ENCODE peak calls at places on chromosomes 13 and 19, in four cellular contexts. O is PC-9, I is GM23338, P is GM23248. H is an unnamed sample.
A peak's percentile ranks its signal among the peaks of the same experiment; 100 is the strongest.

GRCh38 chr13:101763191-101763590 is 310.7 kb downstream of the ITGBL1 start:
- DNase-seq in O (peak; percentile 51), I (no peak), P (no peak), H (no peak)

GRCh38 chr13:43848250-43848649 is 31.3 kb downstream of the CCDC122 start:
- DNase-seq in O (peak; percentile 40), I (no peak), P (peak; percentile 78), H (no peak)

GRCh38 chr13:34863360-34864135 is 78.5 kb upstream of the NBEA start:
- DNase-seq in O (peak; percentile 98), I (no peak), P (peak; percentile 91), H (no peak)

GRCh38 chr19:6476896-6477431 is 4.6 kb downstream of the DENND1C start:
- DNase-seq in O (no peak), I (no peak), P (no peak), H (peak; percentile 30)

GRCh38 chr19:18662972-18663732 is 20.3 kb upstream of the CRTC1 start:
- DNase-seq in O (peak; percentile 6), I (no peak), P (no peak), H (peak; percentile 59)

GRCh38 chr13:80399340-80400163 is 58.6 kb upstream of the SPRY2 start:
- DNase-seq in O (peak; percentile 62), I (no peak), P (peak; percentile 3), H (peak; percentile 10)

GRCh38 chr19:45691516-45692186 is at the start of gene SNRPD2:
- DNase-seq in O (peak; percentile 89), I (peak; percentile 98), P (peak; percentile 98), H (peak; percentile 98)

GRCh38 chr13:109415057-109415456 is 371.3 kb downstream of the IRS2 start:
- DNase-seq in O (no peak), I (no peak), P (no peak), H (no peak)

GRCh38 chr19:41353466-41354342 is at the start of gene TGFB1:
- DNase-seq in O (peak; percentile 39), I (peak; percentile 86), P (peak; percentile 94), H (peak; percentile 85)

GRCh38 chr19:44845286-44845611 is 848 bp upstream of the NECTIN2 start:
- DNase-seq in O (no peak), I (no peak), P (no peak), H (no peak)

GRCh38 chr13:28392428-28392827 is 102.5 kb downstream of the FLT1 start:
- DNase-seq in O (no peak), I (no peak), P (peak; percentile 5), H (no peak)

GRCh38 chr13:28392896-28393295 is 102.0 kb downstream of the FLT1 start:
- DNase-seq in O (no peak), I (no peak), P (peak; percentile 33), H (no peak)

GRCh38 chr13:28396053-28396452 is 98.9 kb downstream of the FLT1 start:
- DNase-seq in O (no peak), I (no peak), P (no peak), H (no peak)

GRCh38 chr13:28394422-28394821 is 100.5 kb downstream of the FLT1 start:
- DNase-seq in O (no peak), I (no peak), P (peak; percentile 74), H (no peak)
- H3K27ac ChIP-seq in O (no peak overlapping the region), I (peak overlapping the region; percentile 33), P (no peak overlapping the region), H (no peak overlapping the region)

GRCh38 chr13:107190065-107190464 is 622.1 kb upstream of the ARGLU1 start:
- DNase-seq in O (no peak), I (no peak), P (no peak), H (no peak)

GRCh38 chr13:107185889-107186288 is 618.0 kb upstream of the ARGLU1 start:
- DNase-seq in O (no peak), I (no peak), P (peak; percentile 64), H (no peak)
- H2AFZ ChIP-seq in O (no peak overlapping the region), I (no peak overlapping the region), P (no peak overlapping the region), H (no peak overlapping the region)

GRCh38 chr19:28843771-28844492 is 369.0 kb downstream of the UQCRFS1 start:
- DNase-seq in O (no peak), I (no peak), P (no peak), H (no peak)
- H3F3A ChIP-seq in O (no peaks in the 10 kb centered on the region), I (no peaks in the 10 kb centered on the region), P (no peaks in the 10 kb centered on the region), H (no peaks in the 10 kb centered on the region)

DNA sequence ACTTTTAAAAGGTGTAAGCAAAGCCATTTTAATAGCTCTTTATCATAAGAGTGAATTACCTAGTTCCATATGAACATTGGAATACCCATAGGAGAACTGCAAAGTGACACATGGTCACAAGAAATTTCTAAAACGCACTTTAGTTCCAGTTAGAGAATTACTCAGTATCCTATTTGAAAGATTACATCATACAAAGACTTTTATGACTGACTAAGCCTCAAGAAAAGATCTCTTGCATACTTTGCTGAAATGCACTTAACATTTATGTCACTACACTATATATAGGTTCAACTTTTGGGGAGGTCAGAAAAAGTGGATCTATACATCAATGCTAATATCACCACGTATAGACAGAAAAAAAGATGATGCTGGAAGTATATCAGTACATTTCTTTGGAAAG is 7.1 kb downstream of the PCDH9 start:
- DNase-seq in O (no peak), I (no peak), P (peak; percentile 32), H (no peak)
- H3K27ac ChIP-seq in O (no peak overlapping the region), I (no peak overlapping the region), P (no peak overlapping the region), H (no peak overlapping the region)

GRCh38 chr13:27918041-27918917 is 1.5 kb upstream of the PDX1 start:
- DNase-seq in O (no peak), I (peak; percentile 35), P (no peak), H (peak; percentile 72)
- H2AFZ ChIP-seq in O (no peak overlapping the region), I (no peak overlapping the region), P (no peak overlapping the region), H (no peak overlapping the region)

GRCh38 chr13:41465965-41466364 is 8.6 kb downstream of the RGCC start:
- DNase-seq in O (no peak), I (no peak), P (no peak), H (no peak)

GRCh38 chr13:41465215-41465907 is 8.0 kb downstream of the RGCC start:
- DNase-seq in O (no peak), I (no peak), P (peak; percentile 91), H (no peak)

GRCh38 chr13:41462427-41462826 is 5.1 kb downstream of the RGCC start:
- DNase-seq in O (no peak), I (no peak), P (no peak), H (no peak)

GRCh38 chr13:41461527-41462124 is 4.3 kb downstream of the RGCC start:
- DNase-seq in O (no peak), I (no peak), P (no peak), H (no peak)

GRCh38 chr13:41463823-41464602 is 6.7 kb downstream of the RGCC start:
- DNase-seq in O (no peak), I (no peak), P (no peak), H (no peak)
- H3F3A ChIP-seq in O (no peaks in the 10 kb centered on the region), I (no peaks in the 10 kb centered on the region), P (peaks cover 8% of the 10 kb centered on the region), H (no peaks in the 10 kb centered on the region)

DNA sequence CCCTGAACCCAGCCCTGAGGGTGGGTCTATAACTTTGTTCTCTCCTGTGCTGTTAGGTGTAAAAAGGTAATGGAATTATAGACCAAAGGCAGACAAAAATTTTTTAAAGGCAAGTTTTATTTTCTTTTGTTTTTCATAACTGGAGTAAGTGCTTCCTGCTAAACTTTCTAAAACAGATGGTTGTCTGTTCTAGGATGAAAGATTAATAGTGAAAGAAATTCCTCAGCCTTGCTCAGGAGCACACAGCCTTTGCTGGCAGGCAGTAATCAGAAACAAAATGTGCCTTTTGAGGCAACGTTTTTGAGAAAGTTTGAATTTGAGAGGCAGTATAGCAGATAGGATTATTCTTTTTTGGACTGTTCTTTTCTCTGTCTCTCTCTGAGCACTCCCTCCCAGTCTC is 2749.5 kb downstream of the PCDH9 start:
- DNase-seq in O (no peak), I (no peak), P (no peak), H (no peak)
- H3K27ac ChIP-seq in O (no peak overlapping the region), I (no peak overlapping the region), P (no peak overlapping the region), H (no peak overlapping the region)

GRCh38 chr13:106474906-106475305 is 60.6 kb downstream of the EFNB2 start:
- DNase-seq in O (no peak), I (no peak), P (no peak), H (no peak)

GRCh38 chr13:106472621-106473020 is 62.8 kb downstream of the EFNB2 start:
- DNase-seq in O (no peak), I (no peak), P (no peak), H (no peak)

GRCh38 chr13:106477303-106477702 is 58.2 kb downstream of the EFNB2 start:
- DNase-seq in O (peak; percentile 41), I (no peak), P (no peak), H (no peak)

GRCh38 chr13:106473174-106473573 is 62.3 kb downstream of the EFNB2 start:
- DNase-seq in O (no peak), I (no peak), P (no peak), H (no peak)

DNA sequence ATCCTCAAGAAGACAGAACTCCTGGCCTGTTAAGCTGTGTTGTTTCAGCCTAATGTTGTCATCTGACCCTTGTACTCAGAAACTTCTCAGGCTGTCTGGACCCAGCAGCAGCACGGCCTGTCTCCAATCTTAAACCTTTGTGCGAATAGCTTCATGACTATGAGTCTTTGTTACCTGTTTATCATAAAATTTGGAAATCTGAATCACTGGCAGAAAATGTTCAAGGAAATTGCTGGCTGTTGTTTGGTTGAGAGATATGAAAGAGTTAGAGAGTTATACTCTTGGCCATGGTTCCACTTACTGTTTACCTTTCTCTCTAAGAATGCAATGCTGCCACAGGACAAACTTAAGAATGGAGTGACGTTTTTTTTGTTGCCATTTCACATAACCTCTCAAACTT is 59.6 kb downstream of the EFNB2 start:
- DNase-seq in O (peak; percentile 78), I (no peak), P (no peak), H (no peak)
- H2AFZ ChIP-seq in O (no peak overlapping the region), I (no peak overlapping the region), P (no peak overlapping the region), H (no peak overlapping the region)

GRCh38 chr19:50428768-50429463 is 3.8 kb upstream of the MYBPC2 start:
- DNase-seq in O (no peak), I (no peak), P (no peak), H (no peak)

GRCh38 chr19:50427997-50428425 is 4.7 kb upstream of the MYBPC2 start:
- DNase-seq in O (no peak), I (peak; percentile 91), P (peak; percentile 73), H (peak; percentile 57)

GRCh38 chr19:50430888-50431342 is 1.8 kb upstream of the MYBPC2 start:
- DNase-seq in O (no peak), I (peak; percentile 25), P (peak; percentile 25), H (peak; percentile 28)

GRCh38 chr19:50425581-50425980 is 6.8 kb downstream of the SPIB start:
- DNase-seq in O (no peak), I (no peak), P (no peak), H (no peak)

GRCh38 chr19:50427318-50427925 is 5.3 kb upstream of the MYBPC2 start:
- DNase-seq in O (no peak), I (no peak), P (no peak), H (no peak)
- H3F3A ChIP-seq in O (no peaks in the 10 kb centered on the region), I (peaks cover 20% of the 10 kb centered on the region), P (no peaks in the 10 kb centered on the region), H (peaks cover 4% of the 10 kb centered on the region)

H was measured in neural progenitor cell.